ENCODE peak calls at places on chromosomes 4 and X, in seven cellular contexts. L is endothelial cell of umbilical vein; F is activated T-helper 1 cell treated with anti-CD3 and anti-CD28 coated beads, Interleukin-2, amount 50 U/mL, for 16 hours; Q is astrocyte of the cerebellum; C is BJ; P is amygdala; V is stimulated activated CD4-positive, alpha-beta T cell treated with anti-CD3 and anti-CD28 coated beads, Interleukin-2, amount 100 ng/mL, for 48 hours. Z is an unnamed sample.

GRCh38 chr4:173192375-173193162 is 24.0 kb downstream of the GALNT7 start:
- DNase-seq in L (peak), F (no peak), Q (no peak), C (no peak), P (no peak), V (no peak), Z (no peak)

GRCh38 chr4:93183589-93183988 is 645.0 kb upstream of the ATOH1 start:
- DNase-seq in L (peak), F (no peak), Q (no peak), C (no peak), P (no peak), V (no peak), Z (no peak)

GRCh38 chr4:102169345-102169744 is 175.9 kb downstream of the SLC39A8 start:
- DNase-seq in L (no peak), F (no peak), Q (no peak), C (no peak), P (no peak), V (no peak), Z (peak)

GRCh38 chr4:53558981-53559620 is 32.2 kb downstream of the LNX1 start:
- DNase-seq in L (peak), F (no peak), Q (no peak), C (no peak), P (no peak), V (no peak), Z (peak)

GRCh38 chr4:159722052-159722451 is 619.2 kb downstream of the RAPGEF2 start:
- DNase-seq in L (no peak), F (no peak), Q (no peak), C (no peak), P (no peak), V (no peak), Z (no peak)

GRCh38 chr4:89347363-89347762 is 39.8 kb upstream of the GPRIN3 start:
- DNase-seq in L (no peak), F (no peak), Q (no peak), C (no peak), P (no peak), V (no peak), Z (no peak)

GRCh38 chr4:72489267-72489666 is 79.8 kb downstream of the ADAMTS3 start:
- DNase-seq in L (no peak), F (no peak), Q (no peak), C (no peak), P (no peak), V (no peak), Z (no peak)

GRCh38 chr4:145740796-145741195 is 60.9 kb downstream of the C4orf51 start:
- DNase-seq in L (no peak), F (no peak), Q (no peak), C (no peak), P (no peak), V (no peak), Z (no peak)

GRCh38 chr4:169791527-169792156 is 33.9 kb upstream of the HPF1 start:
- DNase-seq in L (peak), F (no peak), Q (peak), C (no peak), P (peak), V (no peak), Z (peak)

GRCh38 chr4:186957952-186958555 is 234.4 kb upstream of the FAT1 start:
- DNase-seq in L (no peak), F (no peak), Q (peak), C (no peak), P (no peak), V (no peak), Z (no peak)

GRCh38 chr4:16142598-16143295 is 58.9 kb upstream of the PROM1 start:
- DNase-seq in L (no peak), F (no peak), Q (no peak), C (no peak), P (no peak), V (no peak), Z (no peak)

GRCh38 chr4:140099993-140100392 is 54.0 kb downstream of the MAML3 start:
- DNase-seq in L (peak), F (no peak), Q (no peak), C (no peak), P (peak), V (no peak), Z (peak)

GRCh38 chr4:153465145-153465544 is 1.0 kb upstream of the TMEM131L start:
- DNase-seq in L (no peak), F (no peak), Q (no peak), C (no peak), P (no peak), V (no peak), Z (no peak)

GRCh38 chr4:7398104-7398423 is 36.7 kb downstream of the PSAPL1 start:
- DNase-seq in L (no peak), F (no peak), Q (no peak), C (no peak), P (no peak), V (no peak), Z (no peak)

GRCh38 chr4:150115851-150116250 is 37.6 kb downstream of the DCLK2 start:
- DNase-seq in L (no peak), F (no peak), Q (no peak), C (no peak), P (no peak), V (no peak), Z (peak)

GRCh38 chr4:74391890-74392478 is 27.0 kb downstream of the EREG start:
- DNase-seq in L (peak), F (no peak), Q (no peak), C (no peak), P (no peak), V (no peak), Z (no peak)

GRCh38 chrX:25968920-25969319 is 169.2 kb upstream of the MAGEB18 start:
- DNase-seq in L (peak), F (no peak), Q (no peak), C (no peak), P (no peak), V (peak), Z (peak)

GRCh38 chrX:147069926-147070325 is 255.4 kb upstream of the CXorf51A start:
- DNase-seq in L (no peak), F (no peak), Q (no peak), C (no peak), P (no peak), V (no peak), Z (peak)

GRCh38 chr4:75122424-75123014 is 189.6 kb downstream of the PARM1 start:
- DNase-seq in L (no peak), F (no peak), Q (no peak), C (no peak), P (no peak), V (no peak), Z (no peak)

GRCh38 chr4:47222276-47222675 is 190.9 kb downstream of the GABRB1 start:
- DNase-seq in L (no peak), F (no peak), Q (no peak), C (no peak), P (no peak), V (no peak), Z (no peak)

GRCh38 chrX:46673596-46673995 is 85.3 kb downstream of the SLC9A7 start:
- DNase-seq in L (no peak), F (no peak), Q (no peak), C (no peak), P (no peak), V (no peak), Z (no peak)

GRCh38 chr4:80268936-80269335 is 2.5 kb downstream of the FGF5 start:
- DNase-seq in L (no peak), F (no peak), Q (no peak), C (no peak), P (no peak), V (no peak), Z (no peak)

GRCh38 chrX:18931972-18932371 is 51.9 kb downstream of the PHKA2 start:
- DNase-seq in L (peak), F (no peak), Q (no peak), C (no peak), P (no peak), V (no peak), Z (peak)

GRCh38 chrX:39260965-39261364 is 459.7 kb downstream of the MID1IP1 start:
- DNase-seq in L (no peak), F (no peak), Q (no peak), C (no peak), P (no peak), V (no peak), Z (no peak)

GRCh38 chr4:5858020-5858769 is 34.7 kb downstream of the CRMP1 start:
- DNase-seq in L (no peak), F (no peak), Q (no peak), C (no peak), P (peak), V (no peak), Z (no peak)

GRCh38 chrX:19670854-19671620 is 155.7 kb upstream of the MAP3K15 start:
- DNase-seq in L (peak), F (no peak), Q (peak), C (no peak), P (peak), V (no peak), Z (peak)

GRCh38 chr4:70471897-70472296 is at the start of gene MUC7:
- DNase-seq in L (no peak), F (no peak), Q (no peak), C (no peak), P (no peak), V (no peak), Z (no peak)

GRCh38 chr4:28093071-28093470 is 1232.4 kb downstream of the STIM2 start:
- DNase-seq in L (no peak), F (no peak), Q (no peak), C (no peak), P (no peak), V (no peak), Z (no peak)

GRCh38 chr4:1490906-1491629 is 84.8 kb upstream of the NKX1-1 start:
- DNase-seq in L (no peak), F (peak), Q (no peak), C (no peak), P (no peak), V (no peak), Z (no peak)

GRCh38 chrX:110081740-110082139 is 78.8 kb downstream of the TMEM164 start:
- DNase-seq in L (peak), F (no peak), Q (no peak), C (no peak), P (no peak), V (no peak), Z (peak)